ENCODE peak calls at places on chromosomes 4 and X, in ten cellular contexts. T is fibroblast of lung, F is colonic mucosa, E is H9, O is A549, W is tibial artery, D is HFFc6, S is GM12865, Q is neural crest cell, N is testis. J is an unnamed sample.

GRCh38 chr4:3689576-3690551 is 76.3 kb upstream of the ADRA2C start:
- DNase-seq in T (no peak), F (no peak), E (no peak), O (no peak), W (no peak), D (no peak), S (no peak), Q (no peak), N (no peak), J (no peak)

GRCh38 chr4:71202703-71203102 is 136.1 kb upstream of the SLC4A4 start:
- DNase-seq in T (no peak), F (no peak), E (no peak), O (no peak), W (no peak), D (no peak), S (no peak), Q (no peak), N (no peak), J (no peak)

GRCh38 chrX:41922694-41923171 is 621 bp downstream of the CASK start:
- DNase-seq in T (peak), F (peak), E (peak), O (peak), W (no peak), D (no peak), S (peak), Q (peak), N (peak), J (peak)

GRCh38 chrX:86981326-86981890 is 536.2 kb upstream of the KLHL4 start:
- DNase-seq in T (no peak), F (no peak), E (peak), O (no peak), W (no peak), D (no peak), S (no peak), Q (no peak), N (no peak), J (no peak)

GRCh38 chrX:20863649-20864048 is 510.6 kb upstream of the CNKSR2 start:
- DNase-seq in T (no peak), F (no peak), E (no peak), O (no peak), W (no peak), D (no peak), S (no peak), Q (no peak), N (no peak), J (no peak)

GRCh38 chrX:151814767-151815166 is 80.2 kb downstream of the CNGA2 start:
- DNase-seq in T (no peak), F (no peak), E (no peak), O (no peak), W (no peak), D (no peak), S (no peak), Q (no peak), N (no peak), J (no peak)

GRCh38 chrX:30918480-30918879 is 29.4 kb upstream of the TAB3 start:
- DNase-seq in T (no peak), F (no peak), E (no peak), O (no peak), W (no peak), D (no peak), S (no peak), Q (no peak), N (no peak), J (no peak)

GRCh38 chrX:53318766-53319353 is 37.5 kb upstream of the IQSEC2 start:
- DNase-seq in T (no peak), F (no peak), E (no peak), O (no peak), W (no peak), D (no peak), S (no peak), Q (no peak), N (no peak), J (no peak)

GRCh38 chr4:109041463-109041862 is 261.0 kb downstream of the COL25A1 start:
- DNase-seq in T (peak), F (no peak), E (no peak), O (no peak), W (no peak), D (peak), S (no peak), Q (no peak), N (no peak), J (no peak)

GRCh38 chrX:100677616-100678181 is 33.7 kb downstream of the SRPX2 start:
- DNase-seq in T (peak), F (no peak), E (no peak), O (no peak), W (no peak), D (no peak), S (no peak), Q (no peak), N (no peak), J (no peak)

GRCh38 chrX:78168065-78168464 is 28.6 kb upstream of the TAF9B start:
- DNase-seq in T (no peak), F (no peak), E (no peak), O (no peak), W (no peak), D (no peak), S (no peak), Q (no peak), N (no peak), J (no peak)

GRCh38 chrX:69063486-69063885 is 101.8 kb downstream of the PJA1 start:
- DNase-seq in T (no peak), F (no peak), E (peak), O (no peak), W (no peak), D (no peak), S (no peak), Q (no peak), N (no peak), J (no peak)

GRCh38 chr4:21802406-21802805 is 146.2 kb downstream of the KCNIP4 start:
- DNase-seq in T (no peak), F (no peak), E (no peak), O (peak), W (no peak), D (peak), S (no peak), Q (no peak), N (no peak), J (no peak)

GRCh38 chrX:119272882-119273806 is 37.1 kb downstream of the PGRMC1 start:
- DNase-seq in T (peak), F (peak), E (peak), O (no peak), W (no peak), D (no peak), S (peak), Q (no peak), N (peak), J (peak)

GRCh38 chr4:7313361-7313811 is 121.0 kb downstream of the SORCS2 start:
- DNase-seq in T (no peak), F (no peak), E (no peak), O (no peak), W (no peak), D (no peak), S (no peak), Q (no peak), N (peak), J (no peak)

GRCh38 chr4:88522702-88523324 is 763 bp downstream of the PYURF start:
- DNase-seq in T (peak), F (peak), E (no peak), O (peak), W (peak), D (no peak), S (peak), Q (peak), N (peak), J (peak)

GRCh38 chrX:22959204-22959920 is 40.4 kb upstream of the DDX53 start:
- DNase-seq in T (no peak), F (no peak), E (no peak), O (no peak), W (no peak), D (no peak), S (no peak), Q (no peak), N (no peak), J (no peak)

GRCh38 chr4:10192331-10192730 is 75.7 kb upstream of the WDR1 start:
- DNase-seq in T (no peak), F (peak), E (no peak), O (no peak), W (no peak), D (no peak), S (no peak), Q (no peak), N (no peak), J (no peak)

GRCh38 chr4:48109413-48110263 is 24.4 kb downstream of the TXK start:
- DNase-seq in T (peak), F (peak), E (no peak), O (peak), W (no peak), D (peak), S (peak), Q (no peak), N (no peak), J (peak)

GRCh38 chr4:148852092-148852699 is 410.0 kb upstream of the NR3C2 start:
- DNase-seq in T (no peak), F (no peak), E (no peak), O (no peak), W (no peak), D (no peak), S (no peak), Q (no peak), N (no peak), J (no peak)

GRCh38 chr4:166501941-166502382 is 628.9 kb downstream of the TLL1 start:
- DNase-seq in T (peak), F (no peak), E (peak), O (peak), W (no peak), D (no peak), S (peak), Q (peak), N (peak), J (peak)

GRCh38 chr4:89137695-89138094 is 26.4 kb downstream of the TIGD2 start:
- DNase-seq in T (no peak), F (no peak), E (peak), O (no peak), W (no peak), D (no peak), S (no peak), Q (no peak), N (no peak), J (no peak)

GRCh38 chrX:44400588-44400987 is 57.1 kb upstream of the EFHC2 start:
- DNase-seq in T (peak), F (no peak), E (no peak), O (peak), W (no peak), D (peak), S (no peak), Q (no peak), N (peak), J (no peak)

GRCh38 chr4:2322227-2322626 is 60.3 kb upstream of the MXD4 start:
- DNase-seq in T (no peak), F (peak), E (no peak), O (no peak), W (no peak), D (no peak), S (no peak), Q (no peak), N (no peak), J (no peak)

GRCh38 chr4:152308925-152309324 is 227.0 kb downstream of the FBXW7 start:
- DNase-seq in T (no peak), F (no peak), E (no peak), O (no peak), W (no peak), D (no peak), S (no peak), Q (no peak), N (no peak), J (no peak)

GRCh38 chrX:57286507-57287251 is at the start of gene FAAH2:
- DNase-seq in T (no peak), F (peak), E (peak), O (peak), W (no peak), D (no peak), S (peak), Q (no peak), N (peak), J (peak)

GRCh38 chrX:13790206-13791131 is 26.4 kb downstream of the GPM6B start:
- DNase-seq in T (peak), F (no peak), E (no peak), O (no peak), W (no peak), D (no peak), S (no peak), Q (no peak), N (no peak), J (no peak)

GRCh38 chr4:39873823-39874222 is 103.9 kb downstream of the PDS5A start:
- DNase-seq in T (peak), F (no peak), E (no peak), O (no peak), W (no peak), D (no peak), S (peak), Q (no peak), N (no peak), J (no peak)

GRCh38 chr4:120156115-120156718 is 89.6 kb upstream of the MAD2L1 start:
- DNase-seq in T (peak), F (peak), E (no peak), O (peak), W (no peak), D (peak), S (peak), Q (peak), N (peak), J (peak)
- TF ChIP-seq CTCF in T (peak), F (peak), E (peak), O (peak), W (peak), D (peak), S (peak), Q (peak), N (peak), J (peak)

GRCh38 chr4:76435689-76436176 is 704 bp downstream of the SHROOM3 start:
- DNase-seq in T (no peak), F (no peak), E (no peak), O (no peak), W (no peak), D (no peak), S (no peak), Q (no peak), N (no peak), J (no peak)
- TF ChIP-seq CTCF in T (peak), F (no peak), E (peak), O (no peak), W (no peak), D (peak), S (no peak), Q (no peak), N (no peak), J (no peak)

GRCh38 chr4:140052050-140052449 is 101.9 kb downstream of the MAML3 start:
- DNase-seq in T (peak), F (peak), E (no peak), O (peak), W (peak), D (peak), S (peak), Q (no peak), N (peak), J (peak)
- TF ChIP-seq CTCF in T (peak), F (peak), E (peak), O (peak), W (peak), D (peak), S (peak), Q (peak), N (peak), J (no peak)

DNA sequence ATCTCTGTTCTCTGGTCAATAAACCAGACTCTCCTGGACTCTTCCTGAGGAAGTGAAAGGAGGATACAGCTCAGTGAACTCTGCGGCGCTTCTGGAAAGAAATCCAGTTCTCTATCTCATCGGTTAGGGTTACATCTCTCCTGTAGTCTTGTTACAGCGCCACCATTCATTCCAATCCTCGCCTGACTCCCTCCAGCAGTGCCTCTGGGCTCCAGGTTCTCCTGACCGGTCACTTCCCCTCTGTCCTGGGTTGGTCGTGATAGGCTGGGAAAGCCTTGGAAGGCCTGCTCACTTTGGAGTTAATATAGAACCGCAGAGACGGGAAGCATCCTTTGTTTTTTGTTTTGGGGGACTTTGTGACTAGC is 97.0 kb upstream of the STOX2 start:
- DNase-seq in T (no peak), F (no peak), E (peak), O (no peak), W (no peak), D (no peak), S (no peak), Q (no peak), N (peak), J (peak)
- TF ChIP-seq CTCF in T (no peak), F (no peak), E (no peak), O (no peak), W (no peak), D (no peak), S (no peak), Q (no peak), N (no peak), J (no peak)

DNA sequence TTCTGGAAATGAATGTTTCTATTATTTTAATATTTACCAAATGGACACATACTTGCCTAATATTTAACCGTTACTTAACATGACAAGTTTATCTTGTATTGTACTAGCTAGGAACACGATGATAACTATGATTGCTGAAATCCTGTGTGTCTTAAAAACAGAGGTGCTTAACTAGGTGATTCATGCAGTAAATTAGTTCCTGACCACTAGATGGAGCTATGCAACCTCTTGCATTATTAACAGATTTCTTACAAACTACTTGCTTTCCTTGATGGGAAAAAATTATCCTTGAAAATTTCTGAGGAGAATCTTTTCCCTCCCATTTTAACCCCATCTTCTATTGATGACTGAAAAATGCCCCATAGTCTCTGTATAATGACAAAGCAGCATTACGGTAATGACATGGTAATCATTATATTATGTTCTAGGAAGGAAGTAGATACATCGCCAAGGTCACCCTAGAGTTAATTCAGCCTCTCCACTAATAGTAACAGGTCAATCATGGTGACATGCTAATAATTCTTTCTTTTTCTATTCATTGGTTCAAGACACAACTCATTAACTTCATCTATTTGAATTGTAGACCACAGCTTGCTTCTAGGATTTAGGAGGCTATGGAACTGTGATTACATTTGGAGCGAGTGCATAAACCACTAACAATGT is 844.2 kb downstream of the RAPGEF2 start:
- DNase-seq in T (peak), F (no peak), E (no peak), O (peak), W (no peak), D (peak), S (peak), Q (no peak), N (no peak), J (no peak)
- TF ChIP-seq CTCF in T (peak), F (peak), E (peak), O (peak), W (peak), D (peak), S (peak), Q (peak), N (peak), J (peak)

GRCh38 chrX:104270212-104270611 is 15.5 kb upstream of the ESX1 start:
- DNase-seq in T (no peak), F (no peak), E (no peak), O (no peak), W (no peak), D (no peak), S (no peak), Q (no peak), N (no peak), J (no peak)

DNA sequence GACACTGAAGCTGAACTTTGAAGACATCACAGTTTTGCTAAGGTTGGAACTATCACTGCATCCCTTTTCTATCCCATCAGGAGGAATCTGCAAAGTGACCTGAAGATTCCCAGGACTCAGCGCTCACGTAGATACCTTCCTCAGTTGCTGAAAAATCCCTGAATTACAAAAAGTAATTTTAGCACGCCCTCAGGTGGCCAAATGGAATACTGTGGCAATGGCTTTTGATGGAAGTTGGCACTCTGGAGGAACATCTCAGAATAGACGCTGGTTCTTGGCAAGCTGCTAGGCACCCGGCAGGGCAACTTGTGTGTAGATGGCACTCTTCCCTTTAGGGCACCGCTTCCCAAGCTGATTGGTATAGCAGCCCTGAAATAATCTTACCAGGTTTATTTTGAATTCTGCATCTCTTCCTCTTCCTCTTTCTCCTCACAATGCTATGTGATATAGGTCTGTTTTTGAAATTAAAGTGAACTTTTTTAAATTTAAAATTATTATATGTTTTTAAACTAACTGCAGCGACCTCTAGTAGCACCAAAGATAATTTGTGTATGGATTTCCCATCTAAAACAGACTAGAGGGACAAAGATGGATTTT is 16.3 kb upstream of the ESX1 start:
- DNase-seq in T (peak), F (peak), E (peak), O (peak), W (peak), D (peak), S (peak), Q (peak), N (peak), J (peak)
- TF ChIP-seq CTCF in T (peak), F (peak), E (peak), O (peak), W (peak), D (peak), S (peak), Q (peak), N (peak), J (peak)

DNA sequence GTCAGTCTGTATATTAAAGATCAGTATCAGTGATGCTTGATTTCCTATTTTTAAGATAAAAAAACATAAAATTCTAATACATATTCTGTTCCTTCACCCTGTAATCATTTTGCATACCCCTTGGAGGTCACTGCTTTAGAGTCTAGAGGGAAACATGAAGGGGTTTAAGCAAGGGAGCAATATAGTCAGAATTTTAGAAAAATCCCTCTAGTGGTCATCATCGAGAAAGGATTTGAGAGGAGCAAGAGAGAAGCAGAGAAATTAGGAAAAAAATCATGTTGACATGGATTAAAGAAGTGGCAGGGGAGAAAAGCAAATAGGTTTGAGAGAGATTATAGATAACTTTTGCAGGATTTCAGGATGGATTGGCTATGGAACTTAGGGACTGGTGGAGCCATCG is 11.1 kb downstream of the APEX2 start:
- DNase-seq in T (peak), F (no peak), E (no peak), O (no peak), W (no peak), D (no peak), S (no peak), Q (no peak), N (no peak), J (no peak)
- TF ChIP-seq CTCF in T (peak), F (peak), E (peak), O (peak), W (no peak), D (peak), S (no peak), Q (peak), N (no peak), J (peak)

GRCh38 chrX:27622883-27623282 is 32.7 kb downstream of the DCAF8L2 start:
- DNase-seq in T (no peak), F (no peak), E (no peak), O (no peak), W (no peak), D (no peak), S (no peak), Q (no peak), N (no peak), J (no peak)

GRCh38 chrX:27619459-27619858 is 29.3 kb downstream of the DCAF8L2 start:
- DNase-seq in T (no peak), F (no peak), E (no peak), O (no peak), W (no peak), D (no peak), S (no peak), Q (no peak), N (no peak), J (no peak)

DNA sequence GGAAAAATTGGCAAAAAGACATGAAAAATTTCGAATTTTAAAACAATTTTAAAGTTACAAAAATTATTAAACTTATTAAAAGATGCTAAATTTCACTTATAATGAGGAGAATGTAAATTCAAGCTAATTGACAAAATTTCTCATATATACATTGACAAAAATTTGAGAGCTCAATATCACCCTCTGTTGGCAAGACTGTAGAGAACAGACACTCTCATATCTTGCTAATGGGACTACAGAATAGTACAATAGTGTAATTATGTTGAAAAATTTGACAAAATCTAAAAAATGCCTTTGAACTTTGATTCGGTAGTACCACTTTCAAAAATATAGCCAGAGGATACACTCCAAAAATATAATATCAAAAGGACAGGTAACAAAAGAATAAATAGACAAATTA is 29.8 kb downstream of the DCAF8L2 start:
- DNase-seq in T (peak), F (no peak), E (no peak), O (peak), W (no peak), D (no peak), S (peak), Q (no peak), N (no peak), J (no peak)
- TF ChIP-seq CTCF in T (peak), F (peak), E (peak), O (peak), W (no peak), D (peak), S (peak), Q (peak), N (no peak), J (peak)